ENCODE peak calls at places on chromosome 4, in four cellular contexts. R is fibroblast of lung, O is IMR-90, T is colonic mucosa. Q is an unnamed sample.

GRCh38 chr4:154222875-154223274 is 268.7 kb downstream of the DCHS2 start:
- DNase-seq in R (no peak), O (no peak), T (no peak), Q (no peak)

GRCh38 chr4:17511041-17511949 is 595 bp downstream of the QDPR start:
- DNase-seq in R (peak), O (peak), T (peak), Q (peak)

GRCh38 chr4:29051381-29051965 is 1668.7 kb upstream of the PCDH7 start:
- DNase-seq in R (peak), O (peak), T (no peak), Q (no peak)

GRCh38 chr4:184746532-184746870 is 12.6 kb upstream of the CENPU start:
- DNase-seq in R (peak), O (peak), T (peak), Q (peak)

GRCh38 chr4:176949022-176949421 is 156.3 kb upstream of the VEGFC start:
- DNase-seq in R (peak), O (peak), T (no peak), Q (no peak)

GRCh38 chr4:92580816-92581215 is 277.1 kb downstream of the GRID2 start:
- DNase-seq in R (no peak), O (no peak), T (no peak), Q (no peak)

GRCh38 chr4:89889289-89889688 is 5.4 kb upstream of the MMRN1 start:
- DNase-seq in R (no peak), O (no peak), T (no peak), Q (no peak)

GRCh38 chr4:173231916-173232315 is 63.3 kb downstream of the GALNT7 start:
- DNase-seq in R (peak), O (peak), T (no peak), Q (no peak)

GRCh38 chr4:10172278-10173038 is 55.9 kb upstream of the WDR1 start:
- DNase-seq in R (no peak), O (no peak), T (no peak), Q (no peak)
- H3K9ac ChIP-seq in R (no peak), O (no peak), T (no peak), Q (no peak)

GRCh38 chr4:102174800-102175199 is 170.5 kb downstream of the SLC39A8 start:
- DNase-seq in R (no peak), O (peak), T (no peak), Q (no peak)
- H3K9ac ChIP-seq in R (no peak), O (no peak), T (no peak), Q (no peak)

GRCh38 chr4:182068920-182069319 is 174.3 kb upstream of the TENM3 start:
- DNase-seq in R (no peak), O (no peak), T (no peak), Q (no peak)
- H3K9ac ChIP-seq in R (no peak), O (no peak), T (no peak), Q (no peak)

DNA sequence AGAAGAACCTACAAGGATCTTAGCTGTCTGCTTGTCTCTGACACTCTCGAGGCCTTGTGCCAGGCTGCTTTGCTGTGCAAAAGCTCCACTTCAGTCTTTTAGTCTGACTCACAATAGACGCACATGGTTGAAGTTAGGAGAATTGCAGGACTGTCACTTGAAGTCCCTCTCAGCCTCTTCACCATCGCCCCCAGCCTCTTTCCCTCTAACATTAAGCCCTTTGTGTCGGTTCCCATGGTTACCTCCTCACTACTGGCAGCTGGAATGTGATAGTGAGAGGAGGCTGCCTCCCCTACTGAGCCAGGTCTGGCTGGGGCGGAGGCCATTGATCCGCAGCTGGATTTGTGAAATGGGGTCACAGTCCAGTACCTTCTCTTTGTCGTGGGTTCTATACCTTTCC is 201.8 kb downstream of the SOWAHB start:
- DNase-seq in R (peak), O (peak), T (no peak), Q (peak)
- H3K9ac ChIP-seq in R (no peak), O (peak), T (no peak), Q (no peak)

DNA sequence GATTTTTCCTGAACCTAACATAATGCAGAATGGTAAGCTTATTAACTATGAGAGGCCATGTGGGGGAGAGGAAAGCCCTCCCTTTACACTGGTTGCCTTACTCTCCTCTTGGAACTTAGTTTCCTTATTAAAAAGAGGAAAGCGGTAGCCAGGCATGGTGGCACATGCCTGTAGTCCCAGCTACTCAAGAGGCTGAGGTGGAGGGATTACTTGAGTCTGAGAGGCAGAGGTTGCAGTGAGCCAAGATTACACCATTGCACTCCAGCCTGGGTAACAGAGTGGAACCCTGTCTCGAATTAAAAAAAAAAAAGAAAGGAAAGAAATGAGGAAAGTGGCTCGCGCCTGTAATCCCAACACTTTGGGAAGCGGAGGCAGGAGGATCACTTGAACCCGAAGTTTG is 2.0 kb downstream of the FAM47E start:
- DNase-seq in R (no peak), O (no peak), T (no peak), Q (no peak)
- H3K9ac ChIP-seq in R (no peak), O (no peak), T (no peak), Q (no peak)

GRCh38 chr4:56657818-56658217 is 23.3 kb downstream of the HOPX start:
- DNase-seq in R (no peak), O (no peak), T (no peak), Q (no peak)

GRCh38 chr4:56655627-56656345 is 25.3 kb downstream of the HOPX start:
- DNase-seq in R (no peak), O (no peak), T (no peak), Q (no peak)

GRCh38 chr4:56655209-56655626 is 25.9 kb downstream of the HOPX start:
- DNase-seq in R (peak), O (peak), T (no peak), Q (peak)

GRCh38 chr4:56657128-56657527 is 24.0 kb downstream of the HOPX start:
- DNase-seq in R (no peak), O (no peak), T (no peak), Q (no peak)

DNA sequence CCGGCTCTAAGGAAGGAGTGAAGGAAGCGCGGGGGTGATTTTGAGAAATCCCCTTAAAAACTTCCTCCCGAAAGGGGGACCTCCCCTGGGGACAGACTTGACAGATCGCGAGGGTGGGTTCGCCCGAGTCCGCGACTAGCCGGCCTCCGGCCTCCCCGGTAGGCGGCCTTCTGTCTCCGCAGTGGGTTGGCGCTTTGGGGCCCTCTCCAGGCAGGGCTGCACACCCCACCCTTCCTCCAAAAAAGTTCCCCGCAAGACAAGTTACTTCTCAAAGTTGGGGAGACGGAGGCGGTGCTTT is 24.8 kb downstream of the HOPX start:
- DNase-seq in R (peak), O (no peak), T (no peak), Q (peak)
- H3K9ac ChIP-seq in R (peak), O (no peak), T (no peak), Q (no peak)

GRCh38 chr4:142566780-142567179 is 279.3 kb downstream of the INPP4B start:
- DNase-seq in R (no peak), O (no peak), T (no peak), Q (no peak)
- H3K9ac ChIP-seq in R (no peak), O (no peak), T (peak), Q (no peak)

GRCh38 chr4:86362510-86362909 is 2.7 kb upstream of the MAPK10 start:
- DNase-seq in R (no peak), O (no peak), T (no peak), Q (no peak)

GRCh38 chr4:86357608-86358007 is 2.2 kb downstream of the MAPK10 start:
- DNase-seq in R (no peak), O (no peak), T (no peak), Q (no peak)

GRCh38 chr4:86356831-86357230 is 3.0 kb downstream of the MAPK10 start:
- DNase-seq in R (no peak), O (no peak), T (no peak), Q (no peak)

GRCh38 chr4:86358176-86358701 is 1.6 kb downstream of the MAPK10 start:
- DNase-seq in R (peak), O (peak), T (no peak), Q (no peak)

DNA sequence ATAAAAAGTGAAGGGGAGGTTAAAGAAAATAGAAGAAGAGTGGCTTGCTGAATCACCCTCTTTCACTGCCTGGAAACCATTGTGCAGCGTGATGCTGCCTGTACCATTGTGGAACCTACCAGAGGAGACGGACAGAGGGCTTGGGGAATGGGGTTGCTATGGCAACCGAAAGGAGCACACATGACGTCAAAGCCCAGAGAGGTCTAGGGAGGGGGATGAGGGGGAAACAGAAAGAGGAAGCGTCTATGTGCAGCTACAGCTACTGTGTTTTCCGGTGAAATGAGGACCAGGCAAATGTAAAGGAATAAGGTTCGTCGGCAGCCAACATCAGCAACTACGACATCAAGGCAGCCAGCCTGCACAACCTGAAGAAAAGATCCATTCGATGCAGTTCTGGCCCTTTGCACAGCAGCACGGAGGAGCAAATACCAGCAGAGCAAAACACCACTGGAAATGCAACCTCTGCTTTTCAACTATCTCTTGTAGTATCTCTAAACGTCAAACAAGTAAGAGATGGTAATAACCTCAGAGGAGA is at the start of gene MAPK10:
- DNase-seq in R (peak), O (peak), T (peak), Q (peak)
- H3K9ac ChIP-seq in R (no peak), O (peak), T (no peak), Q (peak)

GRCh38 chr4:102253860-102254259 is 91.4 kb downstream of the SLC39A8 start:
- DNase-seq in R (no peak), O (no peak), T (no peak), Q (no peak)
- H3K9ac ChIP-seq in R (no peak), O (no peak), T (no peak), Q (no peak)

Q was measured in endodermal cell.